ENCODE peak calls at places on chromosomes 11 and 22, in eight cellular contexts. F is stimulated activated effector memory CD8-positive, alpha-beta T cell treated with anti-CD3 and anti-CD28 coated beads, Interleukin-12 subunit alpha, Interleukin-12 subunit beta, amount 100 ng/mL, for 72 hours; M is right cardiac atrium; S is mucosa of descending colon; X is natural killer cell; R is activated CD8-positive, alpha-beta memory T cell treated with anti-CD3 and anti-CD28 coated beads, Interleukin-2, amount 10 ng/mL, durations not matched to agents 7 days and 5 days; G is thoracic aorta; T is effector memory CD8-positive, alpha-beta T cell. W is an unnamed sample.

GRCh38 chr22:40714514-40714966 is 35.3 kb downstream of the MCHR1 start:
- ATAC-seq in F (no peak), M (no peak), S (no peak), X (no peak), R (no peak), G (no peak), T (no peak), W (no peak)

GRCh38 chr11:46390331-46391171 is 1.0 kb downstream of the CHRM4 start:
- ATAC-seq in F (no peak), M (no peak), S (no peak), X (no peak), R (no peak), G (no peak), T (no peak), W (no peak)

GRCh38 chr22:37030560-37031281 is 11.2 kb downstream of the MPST start:
- ATAC-seq in F (no peak), M (no peak), S (no peak), X (no peak), R (no peak), G (no peak), T (no peak), W (no peak)

GRCh38 chr22:30212996-30213441 is 33.5 kb downstream of the LIF start:
- ATAC-seq in F (no peak), M (peak), S (peak), X (peak), R (peak), G (peak), T (no peak), W (no peak)

GRCh38 chr11:126345759-126346585 is 9.5 kb upstream of the ST3GAL4 start:
- ATAC-seq in F (peak), M (peak), S (peak), X (peak), R (no peak), G (peak), T (peak), W (peak)

GRCh38 chr22:29787371-29787980 is 20.3 kb downstream of the UQCR10 start:
- ATAC-seq in F (peak), M (no peak), S (no peak), X (no peak), R (no peak), G (no peak), T (no peak), W (no peak)

GRCh38 chr11:75478690-75479597 is 45.9 kb upstream of the KLHL35 start:
- ATAC-seq in F (no peak), M (no peak), S (no peak), X (no peak), R (no peak), G (no peak), T (no peak), W (no peak)

GRCh38 chr11:93654266-93654665 is 7.2 kb upstream of the CEP295 start:
- ATAC-seq in F (no peak), M (no peak), S (no peak), X (no peak), R (no peak), G (no peak), T (no peak), W (no peak)